ENCODE peak calls at places on chromosomes 6 and 20, in four cellular contexts. F is body of pancreas; X is activated naive CD8-positive, alpha-beta T cell treated with anti-CD3 and anti-CD28 coated beads, Interleukin-2, amount 50 U/mL, for 24 hours; Y is activated CD8-positive, alpha-beta memory T cell treated with anti-CD3 and anti-CD28 coated beads, Interleukin-2, amount 50 U/mL, for 4 hours. U is an unnamed sample.
A peak's percentile ranks its signal among the peaks of the same experiment; 100 is the strongest.

GRCh38 chr6:56864171-56864616 is 90.7 kb upstream of the BEND6 start:
- DNase-seq in Y (no peak), F (no peak), X (no peak), U (no peak)

GRCh38 chr6:112562348-112563220 is 215.5 kb downstream of the RFPL4B start:
- DNase-seq in Y (no peak), F (no peak), X (no peak), U (no peak)

GRCh38 chr6:26576929-26577719 is 19.6 kb upstream of the ABT1 start:
- DNase-seq in F (no peak), X (peak; percentile 81), Y (peak; percentile 60), U (peak; percentile 71)

GRCh38 chr20:33561981-33562601 is 72.2 kb downstream of the CBFA2T2 start:
- DNase-seq in Y (no peak), X (no peak), F (peak; percentile 90), U (peak; percentile 92)

GRCh38 chr20:5195655-5196054 is 68.8 kb downstream of the CDS2 start:
- DNase-seq in Y (no peak), F (no peak), X (no peak), U (no peak)

GRCh38 chr20:56897318-56897962 is 268.3 kb downstream of the TFAP2C start:
- DNase-seq in X (no peak), Y (no peak), F (no peak), U (no peak)

GRCh38 chr20:24708411-24709295 is 239.2 kb downstream of the SYNDIG1 start:
- DNase-seq in F (no peak), X (no peak), Y (no peak), U (no peak)

GRCh38 chr6:138115877-138116660 is 8.8 kb upstream of the PERP start:
- DNase-seq in F (peak; percentile 74), Y (peak; percentile 28), X (peak; percentile 21), U (peak; percentile 44)

GRCh38 chr20:23269954-23270353 is 80.6 kb upstream of the NXT1 start:
- DNase-seq in Y (no peak), F (no peak), X (no peak), U (no peak)

GRCh38 chr20:48739395-48740268 is 88.2 kb downstream of the PREX1 start:
- DNase-seq in Y (peak; percentile 38), F (no peak), X (peak; percentile 44), U (no peak)

GRCh38 chr20:25000268-25000801 is 7.8 kb upstream of the APMAP start:
- DNase-seq in F (peak; percentile 98), X (no peak), Y (no peak), U (peak; percentile 38)